ENCODE peak calls at places on chromosomes 12 and 14, in ten cellular contexts. M, S, A, L, E, N, W, O, J and I are unnamed samples.
A peak's percentile ranks its signal among the peaks of the same experiment; 100 is the strongest.

GRCh38 chr12:2382391-2383155 is 329.8 kb downstream of the CACNA1C start:
- DNase-seq in M (no peak), S (no peak), A (no peak), L (peak; percentile 51), E (no peak), N (no peak), W (no peak), O (no peak), J (no peak), I (no peak)

GRCh38 chr12:65093571-65093970 is 27.5 kb downstream of the WIF1 start:
- DNase-seq in M (no peak), S (no peak), A (no peak), L (no peak), E (no peak), N (no peak), W (no peak), O (no peak), J (no peak), I (no peak)

GRCh38 chr14:65019944-65020566 is 33.4 kb downstream of the FNTB start:
- DNase-seq in M (peak; percentile 59), S (peak; percentile 92), A (peak; percentile 30), L (peak; percentile 83), E (no peak), N (no peak), W (peak; percentile 54), O (no peak), J (no peak), I (peak; percentile 79)

GRCh38 chr14:72369106-72369505 is 436.9 kb downstream of the RGS6 start:
- DNase-seq in M (no peak), S (no peak), A (no peak), L (no peak), E (no peak), N (no peak), W (no peak), O (no peak), J (no peak), I (no peak)

GRCh38 chr12:112806721-112807120 is 15.2 kb downstream of the RPH3A start:
- DNase-seq in M (no peak), S (no peak), A (no peak), L (no peak), E (no peak), N (no peak), W (no peak), O (no peak), J (no peak), I (no peak)

GRCh38 chr14:64095620-64096019 is 198.6 kb downstream of the ESR2 start:
- DNase-seq in M (no peak), S (peak; percentile 57), A (no peak), L (peak; percentile 52), E (no peak), N (no peak), W (no peak), O (no peak), J (no peak), I (no peak)

GRCh38 chr12:12755923-12756322 is 29.5 kb upstream of the APOLD1 start:
- DNase-seq in M (no peak), S (no peak), A (no peak), L (no peak), E (no peak), N (no peak), W (no peak), O (no peak), J (no peak), I (no peak)

GRCh38 chr12:11174022-11174421 is 3.0 kb downstream of the SMIM10L1 start:
- DNase-seq in M (no peak), S (peak; percentile 25), A (no peak), L (peak; percentile 4), E (no peak), N (no peak), W (peak; percentile 33), O (no peak), J (no peak), I (no peak)

GRCh38 chr14:96752594-96752993 is 44.6 kb upstream of the VRK1 start:
- DNase-seq in M (no peak), S (no peak), A (peak; percentile 46), L (peak; percentile 5), E (no peak), N (no peak), W (no peak), O (no peak), J (no peak), I (no peak)

GRCh38 chr12:114671321-114671663 is 12.7 kb downstream of the TBX3 start:
- DNase-seq in M (no peak), S (no peak), A (no peak), L (no peak), E (no peak), N (no peak), W (no peak), O (no peak), J (no peak), I (no peak)

GRCh38 chr12:121005346-121005815 is 10.9 kb downstream of the C12orf43 start:
- DNase-seq in M (peak; percentile 70), S (peak; percentile 55), A (peak; percentile 21), L (peak; percentile 23), E (no peak), N (no peak), W (peak; percentile 73), O (no peak), J (no peak), I (no peak)

GRCh38 chr12:101759396-101760047 is 20.3 kb upstream of the SYCP3 start:
- DNase-seq in M (peak; percentile 59), S (peak; percentile 48), A (peak; percentile 5), L (peak; percentile 35), E (no peak), N (no peak), W (peak; percentile 57), O (no peak), J (no peak), I (no peak)

GRCh38 chr12:109830718-109831117 is 2.5 kb downstream of the TRPV4 start:
- DNase-seq in M (no peak), S (no peak), A (no peak), L (no peak), E (no peak), N (no peak), W (no peak), O (no peak), J (no peak), I (no peak)

GRCh38 chr14:75279739-75280447 is 1.3 kb downstream of the FOS start:
- DNase-seq in M (peak; percentile 34), S (peak; percentile 57), A (no peak), L (peak; percentile 27), E (peak; percentile 44), N (no peak), W (no peak), O (no peak), J (no peak), I (no peak)

GRCh38 chr14:36383674-36384421 is 63.4 kb upstream of the MBIP start:
- DNase-seq in M (no peak), S (no peak), A (no peak), L (no peak), E (peak; percentile 50), N (no peak), W (no peak), O (no peak), J (no peak), I (no peak)

GRCh38 chr14:92433407-92433806 is 80.2 kb upstream of the RIN3 start:
- DNase-seq in M (no peak), S (no peak), A (no peak), L (no peak), E (no peak), N (no peak), W (no peak), O (no peak), J (no peak), I (no peak)

GRCh38 chr14:92437729-92438280 is 75.8 kb upstream of the RIN3 start:
- DNase-seq in M (no peak), S (no peak), A (no peak), L (no peak), E (no peak), N (no peak), W (no peak), O (no peak), J (no peak), I (no peak)

GRCh38 chr14:92436115-92436776 is 77.3 kb upstream of the RIN3 start:
- DNase-seq in M (no peak), S (no peak), A (no peak), L (no peak), E (no peak), N (no peak), W (no peak), O (no peak), J (no peak), I (no peak)

GRCh38 chr14:92437309-92437708 is 76.3 kb upstream of the RIN3 start:
- DNase-seq in M (no peak), S (no peak), A (no peak), L (no peak), E (no peak), N (no peak), W (no peak), O (no peak), J (no peak), I (no peak)

GRCh38 chr14:92435154-92435553 is 78.4 kb upstream of the RIN3 start:
- DNase-seq in M (no peak), S (no peak), A (no peak), L (no peak), E (no peak), N (no peak), W (no peak), O (no peak), J (no peak), I (no peak)
- H3K4me3 ChIP-seq in M (no peak overlapping the region), S (no peak overlapping the region), A (no peak overlapping the region), L (no peak overlapping the region), E (no peak overlapping the region), N (no peak overlapping the region), W (no peak overlapping the region), O (no peak overlapping the region), J (no peak overlapping the region), I (no peak overlapping the region)

DNA sequence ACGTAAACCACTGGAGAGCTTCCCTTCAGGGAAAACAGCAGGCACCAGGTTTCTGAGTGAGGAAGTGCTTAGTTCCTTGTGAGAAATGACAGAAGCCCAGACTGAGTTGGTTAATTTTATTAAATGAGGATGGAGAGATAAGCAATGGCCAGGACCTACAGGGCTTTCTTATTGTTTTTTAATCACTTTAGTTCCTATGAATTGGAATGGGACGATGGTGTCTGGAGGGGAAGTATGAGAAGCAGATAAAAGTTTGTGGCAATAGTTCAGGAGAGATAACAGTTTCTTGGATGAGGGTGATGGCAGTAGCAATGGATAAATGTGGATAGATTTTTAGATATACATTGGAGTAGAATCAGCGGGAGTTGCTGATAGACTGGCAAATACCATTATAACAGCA is 86.5 kb upstream of the PTPRR start:
- DNase-seq in M (peak; percentile 38), S (no peak), A (no peak), L (no peak), E (no peak), N (no peak), W (no peak), O (no peak), J (no peak), I (no peak)
- TF ChIP-seq CTCF in M (no peak), S (no peak), A (no peak), L (no peak), E (no peak), N (no peak), W (no peak), O (no peak), J (no peak), I (no peak)

GRCh38 chr12:122082621-122083356 is 4.2 kb downstream of the MLXIP start:
- DNase-seq in M (no peak), S (no peak), A (no peak), L (no peak), E (no peak), N (no peak), W (no peak), O (no peak), J (no peak), I (no peak)
- H3K4me3 ChIP-seq in M (peak overlapping the region; percentile 74), S (peak overlapping the region; percentile 96), A (no peak overlapping the region), L (no peak overlapping the region), E (no peak overlapping the region), N (peak overlapping the region; percentile 68), W (no peak overlapping the region), O (no peak overlapping the region), J (peak overlapping the region; percentile 68), I (no peak overlapping the region)

GRCh38 chr12:76559277-76560082 is at the start of gene OSBPL8:
- DNase-seq in M (peak; percentile 96), S (peak; percentile 89), A (peak; percentile 58), L (peak; percentile 85), E (peak; percentile 95), N (peak; percentile 95), W (peak; percentile 96), O (peak; percentile 96), J (peak; percentile 97), I (peak; percentile 62)
- TF ChIP-seq CTCF in M (peak; percentile 32), S (no peak), A (no peak), L (peak; percentile 29), E (no peak), N (no peak), W (peak; percentile 23), O (no peak), J (no peak), I (no peak)